ENCODE peak calls at places on chromosomes 1 and 21, in eight cellular contexts. D is cardiac muscle cell, E is choroid plexus epithelial cell, Y is OCI-LY7, U is HCT116, P is fibroblast of pulmonary artery, V is pancreas, R is bronchial epithelial cell. K is an unnamed sample.

GRCh38 chr1:92136316-92136715 is 56.2 kb downstream of the BTBD8 start:
- DNase-seq in V (no peak), U (no peak), D (peak; percentile 36), Y (no peak), P (peak; percentile 14), E (peak; percentile 54), R (no peak), K (no peak)

GRCh38 chr1:34785875-34786470 is 5.0 kb downstream of the GJB3 start:
- DNase-seq in D (no peak), P (no peak), E (no peak), R (no peak), U (no peak), Y (no peak), V (no peak), K (no peak)

GRCh38 chr1:15834406-15835204 is 12.9 kb upstream of the SPEN start:
- DNase-seq in R (peak; percentile 89), E (peak; percentile 95), Y (peak; percentile 94), P (peak; percentile 94), D (peak; percentile 92), U (peak; percentile 92), V (peak; percentile 87), K (peak; percentile 83)

GRCh38 chr1:220843481-220844011 is 35.7 kb upstream of the HLX start:
- DNase-seq in U (no peak), E (no peak), D (peak; percentile 57), V (no peak), Y (no peak), P (peak; percentile 94), R (no peak), K (peak; percentile 55)

GRCh38 chr1:177278626-177279390 is 108.0 kb downstream of the BRINP2 start:
- DNase-seq in E (peak; percentile 48), R (peak; percentile 87), D (peak; percentile 63), U (no peak), P (peak; percentile 43), Y (no peak), V (no peak), K (no peak)

GRCh38 chr1:236575523-236575922 is 28.8 kb downstream of the HEATR1 start:
- DNase-seq in U (no peak), Y (no peak), P (peak; percentile 61), E (peak; percentile 74), V (no peak), D (peak; percentile 48), R (no peak), K (no peak)

GRCh38 chr1:50148142-50148923 is 39.6 kb downstream of the ELAVL4 start:
- DNase-seq in Y (no peak), P (no peak), U (no peak), R (peak; percentile 12), E (no peak), D (no peak), V (no peak), K (no peak)

GRCh38 chr1:172588296-172589291 is 55.6 kb downstream of the SUCO start:
- DNase-seq in P (peak; percentile 88), V (no peak), D (peak; percentile 89), R (peak; percentile 84), E (peak; percentile 93), U (peak; percentile 64), Y (no peak), K (peak; percentile 79)

GRCh38 chr1:53331446-53332187 is 3.7 kb upstream of the LRP8 start:
- DNase-seq in V (no peak), D (no peak), U (no peak), R (no peak), Y (no peak), E (no peak), P (no peak), K (no peak)

GRCh38 chr1:218513248-218513647 is 168.1 kb downstream of the TGFB2 start:
- DNase-seq in U (no peak), D (no peak), P (no peak), Y (no peak), E (no peak), R (no peak), V (no peak), K (no peak)

GRCh38 chr1:116514708-116515525 is 55.9 kb downstream of the CD58 start:
- DNase-seq in Y (no peak), V (no peak), E (peak; percentile 55), U (no peak), P (peak; percentile 55), D (peak; percentile 73), R (peak; percentile 69), K (peak; percentile 58)

GRCh38 chr1:44049839-44050238 is 18.6 kb upstream of the SLC6A9 start:
- DNase-seq in D (peak; percentile 87), Y (no peak), R (peak; percentile 91), E (peak; percentile 91), V (no peak), U (no peak), P (peak; percentile 90), K (peak; percentile 85)

GRCh38 chr1:100532645-100533044 is 5.3 kb upstream of the GPR88 start:
- DNase-seq in P (no peak), V (no peak), E (no peak), D (no peak), U (no peak), R (no peak), Y (no peak), K (no peak)

GRCh38 chr1:44212355-44213221 is 683 bp upstream of the DMAP1 start:
- DNase-seq in R (peak; percentile 47), U (no peak), Y (no peak), V (no peak), D (no peak), P (no peak), E (no peak), K (no peak)

GRCh38 chr1:94658221-94658620 is 116.7 kb upstream of the F3 start:
- DNase-seq in D (peak; percentile 77), V (peak; percentile 42), Y (no peak), P (peak; percentile 74), U (no peak), R (peak; percentile 83), E (peak; percentile 63), K (no peak)

GRCh38 chr1:206560021-206560716 is 52.1 kb downstream of the EIF2D start:
- DNase-seq in Y (no peak), E (peak; percentile 34), R (no peak), U (no peak), P (peak; percentile 18), D (peak; percentile 18), V (peak; percentile 27), K (no peak)

GRCh38 chr1:52435650-52436049 is 31.2 kb downstream of the PRPF38A start:
- DNase-seq in R (no peak), D (no peak), V (no peak), P (no peak), Y (no peak), E (no peak), U (no peak), K (no peak)

GRCh38 chr1:172024516-172024915 is 183.2 kb downstream of the DNM3 start:
- DNase-seq in U (no peak), P (no peak), Y (no peak), E (no peak), R (peak; percentile 91), D (no peak), V (no peak), K (no peak)

GRCh38 chr21:35138665-35139381 is 89.7 kb upstream of the RUNX1 start:
- DNase-seq in R (peak; percentile 98), E (peak; percentile 84), V (no peak), U (peak; percentile 93), D (peak; percentile 79), Y (peak; percentile 58), P (peak; percentile 85), K (peak; percentile 96)

GRCh38 chr1:58031416-58031815 is 515.1 kb downstream of the OMA1 start:
- DNase-seq in R (no peak), Y (no peak), D (no peak), P (no peak), U (no peak), V (no peak), E (no peak), K (no peak)

GRCh38 chr21:44911384-44912157 is 9.1 kb downstream of the ITGB2 start:
- DNase-seq in E (no peak), D (no peak), Y (peak; percentile 48), U (no peak), R (peak; percentile 32), V (peak; percentile 94), P (no peak), K (no peak)

GRCh38 chr1:62513013-62513412 is 76.2 kb downstream of the USP1 start:
- DNase-seq in U (no peak), E (no peak), P (no peak), Y (no peak), R (no peak), D (no peak), V (no peak), K (no peak)

GRCh38 chr1:66984491-66984890 is 59.7 kb downstream of the MIER1 start:
- DNase-seq in E (no peak), Y (peak; percentile 57), V (no peak), P (no peak), D (no peak), U (no peak), R (no peak), K (no peak)

DNA sequence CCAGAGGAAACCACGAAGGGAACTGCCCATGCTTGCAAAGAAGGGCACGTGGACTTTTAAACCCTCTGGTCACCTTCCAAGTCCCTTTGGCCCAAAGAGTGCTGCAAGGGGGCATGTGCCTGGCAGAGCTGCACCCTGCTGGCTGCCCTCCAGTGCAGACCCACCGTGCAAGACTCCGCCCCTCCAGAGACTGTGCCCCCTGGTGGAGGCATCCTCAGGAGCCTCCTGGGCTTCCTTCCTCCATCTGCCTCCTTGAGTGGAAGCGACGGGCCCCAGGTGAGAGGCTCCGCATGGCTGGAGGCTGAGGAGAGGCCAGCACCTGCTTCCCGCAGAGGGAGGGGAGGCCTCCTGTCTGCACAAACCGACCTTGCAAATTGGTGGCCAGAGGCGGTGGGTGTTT is 100.7 kb downstream of the CRYAA start:
- DNase-seq in P (no peak), R (no peak), Y (peak; percentile 54), D (no peak), U (no peak), V (no peak), E (no peak), K (no peak)
- TF ChIP-seq CTCF in P (peak; percentile 20), R (peak; percentile 36), Y (peak; percentile 72), D (peak; percentile 38), U (peak; percentile 15), V (no peak), E (peak; percentile 38), K (peak; percentile 26)

GRCh38 chr1:230170153-230170547 is 103.1 kb downstream of the GALNT2 start:
- DNase-seq in E (no peak), Y (no peak), D (no peak), R (no peak), P (no peak), U (no peak), V (no peak), K (no peak)
- H3K4me3 ChIP-seq in E (no peak overlapping the region), Y (peak overlapping the region; percentile 31), D (no peak overlapping the region), R (no peak overlapping the region), P (no peak overlapping the region), U (no peak overlapping the region), V (no peak overlapping the region), K (no peak overlapping the region)

GRCh38 chr1:155070721-155071556 is 7.4 kb downstream of the EFNA4 start:
- DNase-seq in V (peak; percentile 72), E (peak; percentile 73), P (peak; percentile 67), U (no peak), D (peak; percentile 77), Y (peak; percentile 87), R (peak; percentile 66), K (no peak)
- TF ChIP-seq CTCF in V (peak; percentile 37), E (peak; percentile 38), P (peak; percentile 14), U (no peak), D (peak; percentile 29), Y (peak; percentile 69), R (peak; percentile 47), K (peak; percentile 27)

DNA sequence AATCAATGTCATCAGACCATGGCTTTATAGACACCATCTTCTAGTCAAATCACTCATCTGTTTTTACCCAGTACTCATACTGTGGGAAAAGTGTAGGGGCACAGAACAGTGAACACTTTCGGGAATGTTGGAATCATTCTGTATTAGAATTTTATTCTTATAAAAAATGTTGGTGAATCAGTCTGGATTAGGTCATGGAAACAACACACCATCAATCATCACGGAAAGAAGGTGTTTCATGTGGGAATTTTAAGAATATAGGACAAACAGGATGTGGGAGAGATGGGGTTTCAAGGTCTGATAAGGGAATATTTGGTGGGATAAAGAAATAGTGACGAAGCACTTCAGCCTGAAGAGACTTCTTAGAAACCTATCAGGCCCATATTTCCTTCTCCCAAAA is 17.3 kb downstream of the GBP1 start:
- DNase-seq in D (peak; percentile 66), Y (no peak), V (no peak), E (peak; percentile 31), U (no peak), R (peak; percentile 90), P (peak; percentile 73), K (peak; percentile 60)
- H3K4me3 ChIP-seq in D (no peak overlapping the region), Y (no peak overlapping the region), V (no peak overlapping the region), E (no peak overlapping the region), U (no peak overlapping the region), R (no peak overlapping the region), P (no peak overlapping the region), K (no peak overlapping the region)

K was measured in astrocyte of the cerebellum.